ENCODE peak calls at places on chromosomes 16 and 17, in nine cellular contexts. One of them, this sample, is unnamed.
A peak's percentile ranks its signal among the peaks of the same experiment; 100 is the strongest.

GRCh38 chr16:83441523-83441922 is 366.3 kb upstream of the HSBP1 start:
- DNase-seq in fibroblast of mammary gland: no peak
- DNase-seq in BJ: no peak
- DNase-seq in GM20000: no peak
- DNase-seq in endothelial cell of umbilical vein: peak; percentile 22
- DNase-seq in stomach: no peak
- DNase-seq in cardiac muscle cell: no peak
- DNase-seq in AG04450: no peak
- DNase-seq in cardiac fibroblast: no peak
- DNase-seq in this sample: no peak

GRCh38 chr17:3965123-3965800 is 1.0 kb upstream of the ATP2A3 start:
- DNase-seq in fibroblast of mammary gland: peak; percentile 19
- DNase-seq in BJ: no peak
- DNase-seq in GM20000: peak; percentile 88
- DNase-seq in endothelial cell of umbilical vein: no peak
- DNase-seq in stomach: peak; percentile 83
- DNase-seq in cardiac muscle cell: peak; percentile 72
- DNase-seq in AG04450: no peak
- DNase-seq in cardiac fibroblast: peak; percentile 38
- DNase-seq in this sample: peak; percentile 64

GRCh38 chr17:33028061-33028460 is 36.4 kb downstream of the SPACA3 start:
- DNase-seq in fibroblast of mammary gland: no peak
- DNase-seq in BJ: no peak
- DNase-seq in GM20000: no peak
- DNase-seq in endothelial cell of umbilical vein: no peak
- DNase-seq in stomach: no peak
- DNase-seq in cardiac muscle cell: no peak
- DNase-seq in AG04450: no peak
- DNase-seq in cardiac fibroblast: no peak
- DNase-seq in this sample: no peak

GRCh38 chr17:42347198-42347597 is 41.0 kb downstream of the STAT3 start:
- DNase-seq in fibroblast of mammary gland: peak; percentile 90
- DNase-seq in BJ: peak; percentile 79
- DNase-seq in GM20000: no peak
- DNase-seq in endothelial cell of umbilical vein: peak; percentile 90
- DNase-seq in stomach: peak; percentile 67
- DNase-seq in cardiac muscle cell: no peak
- DNase-seq in AG04450: peak; percentile 60
- DNase-seq in cardiac fibroblast: peak; percentile 73
- DNase-seq in this sample: peak; percentile 91

GRCh38 chr16:51753382-51753781 is 602.3 kb upstream of the SALL1 start:
- DNase-seq in fibroblast of mammary gland: no peak
- DNase-seq in BJ: no peak
- DNase-seq in GM20000: no peak
- DNase-seq in endothelial cell of umbilical vein: no peak
- DNase-seq in stomach: no peak
- DNase-seq in cardiac muscle cell: no peak
- DNase-seq in AG04450: no peak
- DNase-seq in cardiac fibroblast: no peak
- DNase-seq in this sample: no peak

GRCh38 chr16:4384497-4384896 is 12.8 kb downstream of the VASN start:
- DNase-seq in fibroblast of mammary gland: peak; percentile 78
- DNase-seq in BJ: no peak
- DNase-seq in GM20000: no peak
- DNase-seq in endothelial cell of umbilical vein: no peak
- DNase-seq in stomach: no peak
- DNase-seq in cardiac muscle cell: no peak
- DNase-seq in AG04450: no peak
- DNase-seq in cardiac fibroblast: no peak
- DNase-seq in this sample: peak; percentile 81

GRCh38 chr17:1177099-1177996 is 2.4 kb downstream of the ABR start:
- DNase-seq in fibroblast of mammary gland: peak; percentile 42
- DNase-seq in BJ: no peak
- DNase-seq in GM20000: no peak
- DNase-seq in endothelial cell of umbilical vein: no peak
- DNase-seq in stomach: no peak
- DNase-seq in cardiac muscle cell: peak; percentile 52
- DNase-seq in AG04450: no peak
- DNase-seq in cardiac fibroblast: peak; percentile 70
- DNase-seq in this sample: peak; percentile 27

GRCh38 chr16:66528294-66528693 is 21.6 kb downstream of the TK2 start:
- DNase-seq in fibroblast of mammary gland: no peak
- DNase-seq in BJ: no peak
- DNase-seq in GM20000: no peak
- DNase-seq in endothelial cell of umbilical vein: no peak
- DNase-seq in stomach: no peak
- DNase-seq in cardiac muscle cell: no peak
- DNase-seq in AG04450: no peak
- DNase-seq in cardiac fibroblast: no peak
- DNase-seq in this sample: no peak

GRCh38 chr17:50153650-50154575 is 3.4 kb upstream of the PPP1R9B start:
- DNase-seq in fibroblast of mammary gland: no peak
- DNase-seq in BJ: no peak
- DNase-seq in GM20000: no peak
- DNase-seq in endothelial cell of umbilical vein: no peak
- DNase-seq in stomach: peak; percentile 61
- DNase-seq in cardiac muscle cell: no peak
- DNase-seq in AG04450: no peak
- DNase-seq in cardiac fibroblast: peak; percentile 73
- DNase-seq in this sample: no peak

GRCh38 chr16:47136101-47136820 is 7.5 kb downstream of the NETO2 start:
- DNase-seq in fibroblast of mammary gland: peak; percentile 44
- DNase-seq in BJ: no peak
- DNase-seq in GM20000: peak; percentile 31
- DNase-seq in endothelial cell of umbilical vein: peak; percentile 91
- DNase-seq in stomach: no peak
- DNase-seq in cardiac muscle cell: no peak
- DNase-seq in AG04450: no peak
- DNase-seq in cardiac fibroblast: peak; percentile 50
- DNase-seq in this sample: no peak

GRCh38 chr17:77726549-77726957 is 231.9 kb upstream of the TNRC6C start:
- DNase-seq in fibroblast of mammary gland: no peak
- DNase-seq in BJ: no peak
- DNase-seq in GM20000: no peak
- DNase-seq in endothelial cell of umbilical vein: no peak
- DNase-seq in stomach: no peak
- DNase-seq in cardiac muscle cell: no peak
- DNase-seq in AG04450: no peak
- DNase-seq in cardiac fibroblast: no peak
- DNase-seq in this sample: no peak

GRCh38 chr17:83160443-83161297 is 81.3 kb downstream of the METRNL start:
- DNase-seq in fibroblast of mammary gland: no peak
- DNase-seq in BJ: no peak
- DNase-seq in GM20000: no peak
- DNase-seq in endothelial cell of umbilical vein: no peak
- DNase-seq in stomach: no peak
- DNase-seq in cardiac muscle cell: no peak
- DNase-seq in AG04450: no peak
- DNase-seq in cardiac fibroblast: no peak
- DNase-seq in this sample: no peak

GRCh38 chr17:50148226-50149098 is 2.0 kb downstream of the PPP1R9B start:
- DNase-seq in fibroblast of mammary gland: no peak
- DNase-seq in BJ: no peak
- DNase-seq in GM20000: peak; percentile 88
- DNase-seq in endothelial cell of umbilical vein: no peak
- DNase-seq in stomach: peak; percentile 62
- DNase-seq in cardiac muscle cell: no peak
- DNase-seq in AG04450: no peak
- DNase-seq in cardiac fibroblast: peak; percentile 55
- DNase-seq in this sample: peak; percentile 71

GRCh38 chr17:79915850-79916430 is 76.7 kb upstream of the CBX4 start:
- DNase-seq in fibroblast of mammary gland: peak; percentile 45
- DNase-seq in BJ: no peak
- DNase-seq in GM20000: no peak
- DNase-seq in endothelial cell of umbilical vein: no peak
- DNase-seq in stomach: peak; percentile 88
- DNase-seq in cardiac muscle cell: peak; percentile 34
- DNase-seq in AG04450: no peak
- DNase-seq in cardiac fibroblast: peak; percentile 51
- DNase-seq in this sample: peak; percentile 47

GRCh38 chr17:3976675-3977171 is 12.5 kb upstream of the ATP2A3 start:
- DNase-seq in fibroblast of mammary gland: no peak
- DNase-seq in BJ: no peak
- DNase-seq in GM20000: no peak
- DNase-seq in endothelial cell of umbilical vein: no peak
- DNase-seq in stomach: peak; percentile 98
- DNase-seq in cardiac muscle cell: no peak
- DNase-seq in AG04450: no peak
- DNase-seq in cardiac fibroblast: no peak
- DNase-seq in this sample: no peak

DNA sequence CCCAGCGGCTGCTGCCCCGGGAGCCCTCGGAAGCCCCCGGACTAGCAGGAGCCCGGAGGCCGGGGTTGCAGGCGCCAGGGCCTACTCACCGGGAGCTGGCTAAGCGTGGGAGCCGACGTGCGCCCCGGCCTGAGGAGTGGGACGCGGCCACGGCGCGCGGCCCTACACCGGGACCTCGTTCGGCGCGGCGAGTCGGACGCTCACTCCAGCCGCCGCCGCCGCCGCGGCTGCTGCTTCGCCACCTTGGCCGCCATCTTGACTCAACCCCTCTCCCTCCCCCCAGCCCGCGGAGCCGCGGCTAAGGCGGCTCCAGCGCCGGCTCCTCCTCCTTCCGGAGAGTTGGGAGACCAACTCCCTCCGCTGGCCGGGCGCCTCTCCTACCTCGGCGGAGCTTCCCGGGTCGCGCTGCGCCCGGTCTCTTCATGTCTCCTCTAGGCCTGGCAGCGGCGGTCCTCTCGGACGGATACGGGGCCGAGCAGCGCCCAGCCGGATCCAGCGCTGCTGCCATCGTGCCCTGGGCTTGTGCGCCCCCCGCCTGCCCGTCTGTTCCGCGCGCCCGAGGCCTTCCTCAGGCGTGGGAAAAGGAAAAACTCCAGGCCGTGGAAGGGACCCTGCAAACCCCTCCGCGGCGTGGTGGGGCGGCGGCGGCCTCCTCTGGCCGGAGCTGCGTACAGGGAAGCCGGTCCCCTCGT is at the start of gene NCOR1:
- DNase-seq in fibroblast of mammary gland: peak; percentile 92
- DNase-seq in BJ: no peak
- DNase-seq in GM20000: peak; percentile 92
- DNase-seq in endothelial cell of umbilical vein: peak; percentile 90
- DNase-seq in stomach: peak; percentile 94
- DNase-seq in cardiac muscle cell: peak; percentile 98
- DNase-seq in AG04450: peak; percentile 77
- DNase-seq in cardiac fibroblast: peak; percentile 96
- DNase-seq in this sample: peak; percentile 93
- TF ChIP-seq CTCF in fibroblast of mammary gland: peak; percentile 20
- TF ChIP-seq CTCF in BJ: peak; percentile 50
- TF ChIP-seq CTCF in GM20000: no peak
- TF ChIP-seq CTCF in endothelial cell of umbilical vein: peak; percentile 14
- TF ChIP-seq CTCF in stomach: peak; percentile 49
- TF ChIP-seq CTCF in cardiac muscle cell: peak; percentile 36
- TF ChIP-seq CTCF in AG04450: peak; percentile 42
- TF ChIP-seq CTCF in cardiac fibroblast: peak; percentile 40
- TF ChIP-seq CTCF in this sample: peak; percentile 12

DNA sequence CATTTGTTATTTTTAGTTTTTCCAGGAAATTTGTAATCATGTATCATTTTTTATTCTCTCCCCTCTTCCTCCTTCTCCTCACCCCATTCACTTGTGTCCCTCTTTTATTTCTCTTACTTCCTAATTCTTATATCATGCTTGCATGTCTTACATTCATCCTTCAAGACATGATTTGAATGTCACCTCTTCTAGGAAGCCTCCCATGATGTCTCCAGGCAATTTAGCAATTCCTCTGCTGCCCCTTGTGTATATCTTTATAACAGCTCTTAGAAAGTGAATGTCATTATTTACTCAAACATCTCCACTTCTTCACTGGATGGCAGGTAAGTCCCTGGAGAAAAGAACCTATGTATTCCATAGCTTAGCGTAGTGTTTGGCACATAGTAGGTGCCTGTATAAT is 7.8 kb downstream of the HNF1B start:
- DNase-seq in fibroblast of mammary gland: peak; percentile 9
- DNase-seq in BJ: no peak
- DNase-seq in GM20000: no peak
- DNase-seq in endothelial cell of umbilical vein: no peak
- DNase-seq in stomach: no peak
- DNase-seq in cardiac muscle cell: no peak
- DNase-seq in AG04450: no peak
- DNase-seq in cardiac fibroblast: no peak
- DNase-seq in this sample: no peak
- TF ChIP-seq CTCF in fibroblast of mammary gland: peak; percentile 21
- TF ChIP-seq CTCF in BJ: peak; percentile 14
- TF ChIP-seq CTCF in GM20000: no peak
- TF ChIP-seq CTCF in endothelial cell of umbilical vein: peak; percentile 5
- TF ChIP-seq CTCF in stomach: no peak
- TF ChIP-seq CTCF in cardiac muscle cell: no peak
- TF ChIP-seq CTCF in AG04450: peak; percentile 35
- TF ChIP-seq CTCF in cardiac fibroblast: no peak
- TF ChIP-seq CTCF in this sample: peak; percentile 5

GRCh38 chr17:13647551-13647950 is 45.8 kb upstream of the HS3ST3A1 start:
- DNase-seq in fibroblast of mammary gland: peak; percentile 60
- DNase-seq in BJ: no peak
- DNase-seq in GM20000: no peak
- DNase-seq in endothelial cell of umbilical vein: no peak
- DNase-seq in stomach: no peak
- DNase-seq in cardiac muscle cell: no peak
- DNase-seq in AG04450: no peak
- DNase-seq in cardiac fibroblast: peak; percentile 25
- DNase-seq in this sample: peak; percentile 69
- TF ChIP-seq CTCF in fibroblast of mammary gland: peak; percentile 4
- TF ChIP-seq CTCF in BJ: peak; percentile 12
- TF ChIP-seq CTCF in GM20000: no peak
- TF ChIP-seq CTCF in endothelial cell of umbilical vein: no peak
- TF ChIP-seq CTCF in stomach: no peak
- TF ChIP-seq CTCF in cardiac muscle cell: no peak
- TF ChIP-seq CTCF in AG04450: no peak
- TF ChIP-seq CTCF in cardiac fibroblast: no peak
- TF ChIP-seq CTCF in this sample: no peak

GRCh38 chr17:2400474-2400866 is 390 bp downstream of the MNT start:
- DNase-seq in fibroblast of mammary gland: no peak
- DNase-seq in BJ: no peak
- DNase-seq in GM20000: peak; percentile 63
- DNase-seq in endothelial cell of umbilical vein: peak; percentile 51
- DNase-seq in stomach: peak; percentile 54
- DNase-seq in cardiac muscle cell: peak; percentile 83
- DNase-seq in AG04450: no peak
- DNase-seq in cardiac fibroblast: peak; percentile 60
- DNase-seq in this sample: no peak

GRCh38 chr17:2400877-2401425 is at the start of gene MNT:
- DNase-seq in fibroblast of mammary gland: peak; percentile 90
- DNase-seq in BJ: no peak
- DNase-seq in GM20000: peak; percentile 97
- DNase-seq in endothelial cell of umbilical vein: peak; percentile 94
- DNase-seq in stomach: peak; percentile 95
- DNase-seq in cardiac muscle cell: peak; percentile 96
- DNase-seq in AG04450: peak; percentile 83
- DNase-seq in cardiac fibroblast: peak; percentile 99
- DNase-seq in this sample: peak; percentile 96

GRCh38 chr17:2398188-2398587 is 2.7 kb downstream of the MNT start:
- DNase-seq in fibroblast of mammary gland: no peak
- DNase-seq in BJ: no peak
- DNase-seq in GM20000: no peak
- DNase-seq in endothelial cell of umbilical vein: no peak
- DNase-seq in stomach: no peak
- DNase-seq in cardiac muscle cell: no peak
- DNase-seq in AG04450: no peak
- DNase-seq in cardiac fibroblast: no peak
- DNase-seq in this sample: no peak

GRCh38 chr17:2398655-2399571 is 1.9 kb downstream of the MNT start:
- DNase-seq in fibroblast of mammary gland: peak; percentile 79
- DNase-seq in BJ: no peak
- DNase-seq in GM20000: peak; percentile 58
- DNase-seq in endothelial cell of umbilical vein: peak; percentile 88
- DNase-seq in stomach: peak; percentile 47
- DNase-seq in cardiac muscle cell: peak; percentile 81
- DNase-seq in AG04450: no peak
- DNase-seq in cardiac fibroblast: peak; percentile 85
- DNase-seq in this sample: peak; percentile 68

GRCh38 chr17:2399572-2400473 is 1.0 kb downstream of the MNT start:
- DNase-seq in fibroblast of mammary gland: peak; percentile 95
- DNase-seq in BJ: peak; percentile 73
- DNase-seq in GM20000: peak; percentile 98
- DNase-seq in endothelial cell of umbilical vein: peak; percentile 96
- DNase-seq in stomach: peak; percentile 97
- DNase-seq in cardiac muscle cell: peak; percentile 97
- DNase-seq in AG04450: peak; percentile 88
- DNase-seq in cardiac fibroblast: peak; percentile 98
- DNase-seq in this sample: peak; percentile 99
- TF ChIP-seq CTCF in fibroblast of mammary gland: no peak
- TF ChIP-seq CTCF in BJ: no peak
- TF ChIP-seq CTCF in GM20000: no peak
- TF ChIP-seq CTCF in endothelial cell of umbilical vein: no peak
- TF ChIP-seq CTCF in stomach: no peak
- TF ChIP-seq CTCF in cardiac muscle cell: no peak
- TF ChIP-seq CTCF in AG04450: no peak
- TF ChIP-seq CTCF in cardiac fibroblast: no peak
- TF ChIP-seq CTCF in this sample: no peak